ENCODE peak calls at places on chromosomes 2 and 18, in seven cellular contexts. K is body of pancreas, M is right lobe of liver, A is left ventricle myocardium inferior, P is fibroblast of lung, U is Peyer's patch, N is GM23338. Y is an unnamed sample.

GRCh38 chr2:75560768-75561565 is at the start of gene EVA1A:
- DNase-seq in K (peak; percentile 88), M (peak; percentile 81), A (peak; percentile 24), P (peak; percentile 64), U (no peak), N (peak; percentile 81), Y (peak; percentile 34)

GRCh38 chr2:31693882-31694281 is 113.1 kb upstream of the SRD5A2 start:
- DNase-seq in K (no peak), M (no peak), A (no peak), P (peak; percentile 21), U (no peak), N (peak; percentile 46), Y (no peak)

GRCh38 chr2:183519371-183520056 is 395.3 kb downstream of the NUP35 start:
- DNase-seq in K (no peak), M (no peak), A (no peak), P (no peak), U (no peak), N (no peak), Y (no peak)

GRCh38 chr2:217283505-217283904 is 423.6 kb upstream of the TNP1 start:
- DNase-seq in K (no peak), M (no peak), A (no peak), P (peak; percentile 31), U (no peak), N (no peak), Y (peak; percentile 41)

GRCh38 chr2:174681983-174682577 is 82.2 kb downstream of the CHRNA1 start:
- DNase-seq in K (peak; percentile 31), M (peak; percentile 68), A (peak; percentile 53), P (no peak), U (peak; percentile 34), N (peak; percentile 64), Y (peak; percentile 12)

GRCh38 chr18:43077510-43078290 is 37.8 kb downstream of the RIT2 start:
- DNase-seq in K (no peak), M (no peak), A (no peak), P (no peak), U (no peak), N (no peak), Y (no peak)

GRCh38 chr2:42047488-42048317 is at the start of gene PKDCC:
- DNase-seq in K (peak; percentile 85), M (peak; percentile 92), A (peak; percentile 90), P (peak; percentile 86), U (peak; percentile 29), N (peak; percentile 86), Y (peak; percentile 75)

GRCh38 chr2:191358325-191359025 is 113.3 kb downstream of the MYO1B start:
- DNase-seq in K (peak; percentile 31), M (peak; percentile 75), A (peak; percentile 46), P (no peak), U (no peak), N (no peak), Y (no peak)

GRCh38 chr2:60861736-60862135 is 19.6 kb upstream of the REL start:
- DNase-seq in K (no peak), M (no peak), A (no peak), P (no peak), U (no peak), N (no peak), Y (no peak)

GRCh38 chr18:9643549-9643948 is 29.2 kb upstream of the PPP4R1 start:
- DNase-seq in K (peak; percentile 36), M (no peak), A (no peak), P (peak; percentile 97), U (no peak), N (peak; percentile 96), Y (no peak)

GRCh38 chr2:64609229-64609994 is 44.3 kb downstream of the SERTAD2 start:
- DNase-seq in K (peak; percentile 67), M (peak; percentile 80), A (peak; percentile 71), P (peak; percentile 40), U (peak; percentile 47), N (peak; percentile 81), Y (no peak)

GRCh38 chr2:218806346-218806978 is 24.5 kb downstream of the CYP27A1 start:
- DNase-seq in K (peak; percentile 60), M (no peak), A (peak; percentile 69), P (peak; percentile 99), U (no peak), N (peak; percentile 29), Y (no peak)

DNA sequence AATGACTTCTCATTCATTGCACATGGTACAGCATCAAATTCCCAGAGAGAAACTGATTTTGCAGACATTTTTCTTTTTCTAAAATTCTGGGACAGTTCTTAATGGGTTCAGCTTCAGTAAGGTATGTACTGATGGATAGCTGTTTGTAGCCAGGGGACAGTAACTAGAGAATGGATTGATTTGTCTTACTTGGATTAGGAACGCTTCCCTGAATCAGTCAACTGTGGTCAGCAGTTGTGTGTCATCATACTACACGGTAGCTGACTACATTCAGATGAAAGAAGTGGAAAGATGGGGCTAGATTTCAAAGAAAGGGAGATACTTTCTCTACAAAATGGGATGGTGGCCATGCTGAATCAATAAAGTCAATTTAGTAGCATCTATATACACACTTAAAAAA is 431.4 kb downstream of the GRB14 start:
- DNase-seq in K (no peak), M (no peak), A (no peak), P (no peak), U (no peak), N (no peak), Y (no peak)
- H3K27ac ChIP-seq in K (no peak overlapping the region), M (no peak overlapping the region), A (no peak overlapping the region), P (no peak overlapping the region), U (no peak overlapping the region), N (no peak overlapping the region), Y (no peak overlapping the region)

GRCh38 chr2:118848381-118849225 is 1.2 kb upstream of the EN1 start:
- DNase-seq in K (no peak), M (no peak), A (no peak), P (no peak), U (peak; percentile 9), N (peak; percentile 74), Y (no peak)

GRCh38 chr2:118845005-118845842 is 2.2 kb downstream of the EN1 start:
- DNase-seq in K (no peak), M (peak; percentile 35), A (no peak), P (no peak), U (peak; percentile 4), N (peak; percentile 51), Y (no peak)

GRCh38 chr2:118847447-118848172 is at the start of gene EN1:
- DNase-seq in K (no peak), M (no peak), A (no peak), P (peak; percentile 31), U (peak; percentile 2), N (peak; percentile 93), Y (no peak)

GRCh38 chr2:118845843-118846666 is 1.4 kb downstream of the EN1 start:
- DNase-seq in K (no peak), M (no peak), A (no peak), P (no peak), U (no peak), N (peak; percentile 57), Y (no peak)

DNA sequence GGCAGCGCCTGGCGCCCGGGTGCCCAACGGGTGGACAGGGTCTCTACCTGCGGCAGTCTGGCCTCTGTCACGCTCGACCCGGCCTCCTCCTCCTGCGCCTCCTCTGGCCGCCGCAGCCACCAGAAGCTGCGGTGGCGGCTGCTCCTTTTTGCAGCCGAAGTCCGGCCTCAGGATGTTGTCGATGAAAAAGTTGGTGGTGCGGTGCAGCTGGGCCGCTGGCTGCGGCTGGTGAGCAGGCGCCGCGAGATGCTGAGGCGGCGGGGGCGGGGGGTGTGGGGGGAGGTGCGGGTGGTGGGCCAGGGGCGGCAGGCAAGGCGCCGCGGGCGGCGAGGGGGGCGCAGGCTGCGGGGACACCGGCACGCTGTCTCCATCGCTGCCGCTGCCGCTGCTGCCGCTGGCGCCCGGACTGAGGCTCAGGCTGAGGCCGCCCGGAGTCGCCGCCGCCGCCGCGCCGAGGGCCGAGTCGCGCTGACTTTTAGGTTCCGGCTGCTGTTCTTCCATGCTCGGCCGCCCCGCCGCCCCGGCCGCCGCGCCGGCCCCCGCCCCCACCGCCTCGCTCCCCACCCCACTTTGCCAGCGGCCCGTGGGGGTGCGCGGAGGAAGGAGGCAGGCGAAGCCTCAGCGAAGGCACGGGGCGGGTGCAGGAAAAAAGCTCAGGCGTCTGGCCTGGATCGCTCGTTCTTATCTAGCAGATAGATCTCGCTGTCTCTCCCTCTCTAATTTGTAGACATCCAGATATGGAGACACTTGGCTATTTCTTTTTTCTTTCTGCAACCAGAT is 591 bp downstream of the EN1 start:
- DNase-seq in K (no peak), M (no peak), A (no peak), P (no peak), U (peak; percentile 11), N (peak; percentile 54), Y (no peak)
- H3K4me3 ChIP-seq in K (no peak overlapping the region), M (no peak overlapping the region), A (peak overlapping the region; percentile 50), P (no peak overlapping the region), U (peak overlapping the region; percentile 41), N (peak overlapping the region; percentile 60), Y (no peak overlapping the region)

GRCh38 chr2:151730242-151730975 is 3.9 kb downstream of the NEB start:
- DNase-seq in K (no peak), M (no peak), A (no peak), P (peak; percentile 72), U (no peak), N (peak; percentile 63), Y (no peak)

GRCh38 chr2:151729416-151729811 is 4.9 kb downstream of the NEB start:
- DNase-seq in K (no peak), M (no peak), A (no peak), P (no peak), U (no peak), N (no peak), Y (no peak)

GRCh38 chr2:151729837-151730236 is 4.4 kb downstream of the NEB start:
- DNase-seq in K (no peak), M (no peak), A (no peak), P (no peak), U (no peak), N (no peak), Y (no peak)

GRCh38 chr2:151727593-151728552 is 6.4 kb downstream of the NEB start:
- DNase-seq in K (no peak), M (no peak), A (no peak), P (no peak), U (no peak), N (no peak), Y (no peak)

DNA sequence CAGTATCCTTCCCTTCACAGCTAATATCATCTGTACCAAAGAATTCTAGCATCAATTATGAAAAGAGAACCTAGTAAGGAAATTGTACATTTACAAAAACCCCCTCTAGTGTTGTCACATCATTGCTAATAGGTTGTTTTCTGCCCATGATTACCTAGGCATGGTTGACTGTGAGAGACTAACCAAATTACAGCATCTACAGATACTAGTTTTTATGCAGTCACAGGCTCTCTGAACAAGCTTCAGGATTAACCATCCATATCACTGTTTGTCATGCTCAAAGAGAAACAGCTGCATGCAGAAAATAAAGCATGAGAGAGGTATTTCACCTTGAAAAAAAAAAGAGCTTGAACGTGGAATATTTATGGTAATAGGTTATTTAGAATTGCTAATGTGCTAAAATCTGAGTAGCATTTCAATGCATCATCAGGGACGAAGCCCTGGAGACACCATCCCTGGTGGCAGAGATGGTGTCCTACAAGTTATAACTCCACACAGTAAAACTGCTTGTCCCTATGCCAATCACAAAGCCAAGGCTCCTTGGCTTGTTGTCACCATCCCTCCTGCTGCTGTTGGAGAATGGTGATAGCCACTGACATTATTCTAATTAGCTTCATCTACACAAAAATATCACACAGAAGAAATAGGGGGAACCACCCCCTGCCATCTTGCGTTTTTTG is 5.4 kb downstream of the NEB start:
- DNase-seq in K (no peak), M (no peak), A (no peak), P (no peak), U (no peak), N (peak; percentile 44), Y (no peak)
- TF ChIP-seq CTCF in K (no peak), M (no peak), A (no peak), P (no peak), U (no peak), N (peak; percentile 23), Y (no peak)

DNA sequence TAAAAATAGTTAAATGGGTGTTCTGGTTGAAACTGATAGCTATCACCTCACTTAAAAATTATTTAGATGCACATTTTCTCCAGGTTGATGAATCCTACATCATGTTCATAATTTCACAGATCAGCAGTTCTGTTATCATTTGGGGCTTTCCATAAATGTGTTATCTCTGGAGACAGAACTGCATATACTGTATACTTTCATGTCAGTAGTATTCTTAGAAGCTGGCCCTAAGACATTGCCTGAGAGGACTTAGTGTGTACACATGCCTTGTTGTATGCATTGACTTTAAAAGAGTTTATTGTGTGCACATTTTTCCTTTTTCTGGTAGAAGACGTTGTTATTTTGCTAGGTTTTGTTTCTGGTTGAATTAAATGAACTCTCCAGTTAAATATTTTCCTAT is 41.0 kb downstream of the PIK3C3 start:
- DNase-seq in K (no peak), M (no peak), A (no peak), P (no peak), U (no peak), N (no peak), Y (no peak)
- H3K27ac ChIP-seq in K (no peak overlapping the region), M (no peak overlapping the region), A (no peak overlapping the region), P (no peak overlapping the region), U (no peak overlapping the region), N (no peak overlapping the region), Y (no peak overlapping the region)